ENCODE peak calls at places on chromosomes 5 and 9, in seven cellular contexts. One of them, this sample, is unnamed.

GRCh38 chr5:142323480-142324376 is 1.1 kb downstream of the SPRY4 start:
- DNase-seq in sigmoid colon: peak
- DNase-seq in adipocyte: peak
- DNase-seq in CD4-positive, CD25-positive, alpha-beta regulatory T cell: no peak
- DNase-seq in T-helper 17 cell: no peak
- DNase-seq in activated CD4-positive, alpha-beta memory T cell treated with anti-CD3 and anti-CD28 coated beads, Interleukin-2, amount 10 ng/mL, durations not matched to agents 7 days and 5 days: no peak
- DNase-seq in skeletal muscle cell: no peak
- DNase-seq in this sample: no peak

GRCh38 chr5:17314907-17315471 is 97.6 kb downstream of the BASP1 start:
- DNase-seq in skeletal muscle cell: no peak
- DNase-seq in sigmoid colon: no peak
- DNase-seq in T-helper 17 cell: no peak
- DNase-seq in CD4-positive, CD25-positive, alpha-beta regulatory T cell: no peak
- DNase-seq in activated CD4-positive, alpha-beta memory T cell treated with anti-CD3 and anti-CD28 coated beads, Interleukin-2, amount 10 ng/mL, durations not matched to agents 7 days and 5 days: no peak
- DNase-seq in adipocyte: peak
- DNase-seq in this sample: no peak

GRCh38 chr9:84254972-84255371 is 85.6 kb downstream of the SLC28A3 start:
- DNase-seq in skeletal muscle cell: no peak
- DNase-seq in sigmoid colon: no peak
- DNase-seq in activated CD4-positive, alpha-beta memory T cell treated with anti-CD3 and anti-CD28 coated beads, Interleukin-2, amount 10 ng/mL, durations not matched to agents 7 days and 5 days: no peak
- DNase-seq in adipocyte: no peak
- DNase-seq in CD4-positive, CD25-positive, alpha-beta regulatory T cell: no peak
- DNase-seq in T-helper 17 cell: no peak
- DNase-seq in this sample: no peak

GRCh38 chr5:40376566-40376965 is 303.1 kb upstream of the PTGER4 start:
- DNase-seq in adipocyte: no peak
- DNase-seq in skeletal muscle cell: no peak
- DNase-seq in sigmoid colon: no peak
- DNase-seq in activated CD4-positive, alpha-beta memory T cell treated with anti-CD3 and anti-CD28 coated beads, Interleukin-2, amount 10 ng/mL, durations not matched to agents 7 days and 5 days: no peak
- DNase-seq in T-helper 17 cell: no peak
- DNase-seq in CD4-positive, CD25-positive, alpha-beta regulatory T cell: no peak
- DNase-seq in this sample: no peak

GRCh38 chr5:135386886-135387628 is 12.0 kb downstream of the MACROH2A1 start:
- DNase-seq in T-helper 17 cell: no peak
- DNase-seq in activated CD4-positive, alpha-beta memory T cell treated with anti-CD3 and anti-CD28 coated beads, Interleukin-2, amount 10 ng/mL, durations not matched to agents 7 days and 5 days: no peak
- DNase-seq in adipocyte: peak
- DNase-seq in sigmoid colon: no peak
- DNase-seq in CD4-positive, CD25-positive, alpha-beta regulatory T cell: no peak
- DNase-seq in skeletal muscle cell: peak
- DNase-seq in this sample: no peak

GRCh38 chr9:33860200-33860871 is 43.4 kb downstream of the UBE2R2 start:
- DNase-seq in CD4-positive, CD25-positive, alpha-beta regulatory T cell: no peak
- DNase-seq in skeletal muscle cell: no peak
- DNase-seq in T-helper 17 cell: no peak
- DNase-seq in sigmoid colon: no peak
- DNase-seq in adipocyte: peak
- DNase-seq in activated CD4-positive, alpha-beta memory T cell treated with anti-CD3 and anti-CD28 coated beads, Interleukin-2, amount 10 ng/mL, durations not matched to agents 7 days and 5 days: no peak
- DNase-seq in this sample: no peak

GRCh38 chr9:78298046-78298511 is 1.2 kb downstream of the PSAT1 start:
- DNase-seq in sigmoid colon: no peak
- DNase-seq in T-helper 17 cell: no peak
- DNase-seq in adipocyte: peak
- DNase-seq in skeletal muscle cell: no peak
- DNase-seq in activated CD4-positive, alpha-beta memory T cell treated with anti-CD3 and anti-CD28 coated beads, Interleukin-2, amount 10 ng/mL, durations not matched to agents 7 days and 5 days: no peak
- DNase-seq in CD4-positive, CD25-positive, alpha-beta regulatory T cell: peak
- DNase-seq in this sample: no peak

GRCh38 chr9:114139061-114139460 is 16.3 kb upstream of the COL27A1 start:
- DNase-seq in CD4-positive, CD25-positive, alpha-beta regulatory T cell: no peak
- DNase-seq in adipocyte: no peak
- DNase-seq in T-helper 17 cell: no peak
- DNase-seq in sigmoid colon: no peak
- DNase-seq in activated CD4-positive, alpha-beta memory T cell treated with anti-CD3 and anti-CD28 coated beads, Interleukin-2, amount 10 ng/mL, durations not matched to agents 7 days and 5 days: no peak
- DNase-seq in skeletal muscle cell: no peak
- DNase-seq in this sample: no peak

GRCh38 chr9:70954126-70954525 is 167.3 kb downstream of the TRPM3 start:
- DNase-seq in CD4-positive, CD25-positive, alpha-beta regulatory T cell: no peak
- DNase-seq in adipocyte: peak
- DNase-seq in T-helper 17 cell: no peak
- DNase-seq in activated CD4-positive, alpha-beta memory T cell treated with anti-CD3 and anti-CD28 coated beads, Interleukin-2, amount 10 ng/mL, durations not matched to agents 7 days and 5 days: no peak
- DNase-seq in sigmoid colon: no peak
- DNase-seq in skeletal muscle cell: peak
- DNase-seq in this sample: no peak

GRCh38 chr9:116027511-116027910 is 126.1 kb upstream of the PAPPA start:
- DNase-seq in sigmoid colon: no peak
- DNase-seq in skeletal muscle cell: peak
- DNase-seq in CD4-positive, CD25-positive, alpha-beta regulatory T cell: no peak
- DNase-seq in adipocyte: peak
- DNase-seq in T-helper 17 cell: no peak
- DNase-seq in activated CD4-positive, alpha-beta memory T cell treated with anti-CD3 and anti-CD28 coated beads, Interleukin-2, amount 10 ng/mL, durations not matched to agents 7 days and 5 days: no peak
- DNase-seq in this sample: no peak

GRCh38 chr5:145791866-145792265 is 43.3 kb downstream of the PRELID2 start:
- DNase-seq in adipocyte: no peak
- DNase-seq in sigmoid colon: no peak
- DNase-seq in CD4-positive, CD25-positive, alpha-beta regulatory T cell: no peak
- DNase-seq in T-helper 17 cell: no peak
- DNase-seq in activated CD4-positive, alpha-beta memory T cell treated with anti-CD3 and anti-CD28 coated beads, Interleukin-2, amount 10 ng/mL, durations not matched to agents 7 days and 5 days: no peak
- DNase-seq in skeletal muscle cell: no peak
- DNase-seq in this sample: no peak

GRCh38 chr9:126413470-126414051 is 86.9 kb downstream of the MVB12B start:
- DNase-seq in CD4-positive, CD25-positive, alpha-beta regulatory T cell: no peak
- DNase-seq in sigmoid colon: no peak
- DNase-seq in adipocyte: no peak
- DNase-seq in activated CD4-positive, alpha-beta memory T cell treated with anti-CD3 and anti-CD28 coated beads, Interleukin-2, amount 10 ng/mL, durations not matched to agents 7 days and 5 days: no peak
- DNase-seq in T-helper 17 cell: no peak
- DNase-seq in skeletal muscle cell: no peak
- DNase-seq in this sample: no peak

GRCh38 chr5:83965431-83965830 is 244.8 kb upstream of the HAPLN1 start:
- DNase-seq in adipocyte: no peak
- DNase-seq in T-helper 17 cell: no peak
- DNase-seq in CD4-positive, CD25-positive, alpha-beta regulatory T cell: no peak
- DNase-seq in skeletal muscle cell: no peak
- DNase-seq in sigmoid colon: no peak
- DNase-seq in activated CD4-positive, alpha-beta memory T cell treated with anti-CD3 and anti-CD28 coated beads, Interleukin-2, amount 10 ng/mL, durations not matched to agents 7 days and 5 days: no peak
- DNase-seq in this sample: no peak

GRCh38 chr9:78985084-78985738 is 586.6 kb upstream of the TLE4 start:
- DNase-seq in skeletal muscle cell: peak
- DNase-seq in sigmoid colon: no peak
- DNase-seq in activated CD4-positive, alpha-beta memory T cell treated with anti-CD3 and anti-CD28 coated beads, Interleukin-2, amount 10 ng/mL, durations not matched to agents 7 days and 5 days: no peak
- DNase-seq in T-helper 17 cell: no peak
- DNase-seq in CD4-positive, CD25-positive, alpha-beta regulatory T cell: no peak
- DNase-seq in adipocyte: peak
- DNase-seq in this sample: no peak

GRCh38 chr9:124009835-124010226 is 1.7 kb upstream of the LHX2 start:
- DNase-seq in activated CD4-positive, alpha-beta memory T cell treated with anti-CD3 and anti-CD28 coated beads, Interleukin-2, amount 10 ng/mL, durations not matched to agents 7 days and 5 days: no peak
- DNase-seq in T-helper 17 cell: no peak
- DNase-seq in sigmoid colon: no peak
- DNase-seq in CD4-positive, CD25-positive, alpha-beta regulatory T cell: no peak
- DNase-seq in adipocyte: no peak
- DNase-seq in skeletal muscle cell: no peak
- DNase-seq in this sample: no peak

GRCh38 chr9:93810028-93810971 is 144.9 kb downstream of the BARX1 start:
- DNase-seq in activated CD4-positive, alpha-beta memory T cell treated with anti-CD3 and anti-CD28 coated beads, Interleukin-2, amount 10 ng/mL, durations not matched to agents 7 days and 5 days: no peak
- DNase-seq in sigmoid colon: no peak
- DNase-seq in adipocyte: no peak
- DNase-seq in CD4-positive, CD25-positive, alpha-beta regulatory T cell: no peak
- DNase-seq in skeletal muscle cell: no peak
- DNase-seq in T-helper 17 cell: no peak
- DNase-seq in this sample: peak

GRCh38 chr5:173330151-173330855 is 2.1 kb upstream of the STC2 start:
- DNase-seq in activated CD4-positive, alpha-beta memory T cell treated with anti-CD3 and anti-CD28 coated beads, Interleukin-2, amount 10 ng/mL, durations not matched to agents 7 days and 5 days: no peak
- DNase-seq in adipocyte: no peak
- DNase-seq in skeletal muscle cell: no peak
- DNase-seq in sigmoid colon: no peak
- DNase-seq in T-helper 17 cell: no peak
- DNase-seq in CD4-positive, CD25-positive, alpha-beta regulatory T cell: no peak
- DNase-seq in this sample: no peak

GRCh38 chr9:23577611-23578010 is 248.4 kb downstream of the ELAVL2 start:
- DNase-seq in adipocyte: no peak
- DNase-seq in activated CD4-positive, alpha-beta memory T cell treated with anti-CD3 and anti-CD28 coated beads, Interleukin-2, amount 10 ng/mL, durations not matched to agents 7 days and 5 days: no peak
- DNase-seq in CD4-positive, CD25-positive, alpha-beta regulatory T cell: no peak
- DNase-seq in T-helper 17 cell: no peak
- DNase-seq in skeletal muscle cell: no peak
- DNase-seq in sigmoid colon: no peak
- DNase-seq in this sample: no peak

GRCh38 chr5:180785794-180786221 is 16.8 kb downstream of the MGAT1 start:
- DNase-seq in T-helper 17 cell: no peak
- DNase-seq in CD4-positive, CD25-positive, alpha-beta regulatory T cell: no peak
- DNase-seq in skeletal muscle cell: peak
- DNase-seq in adipocyte: peak
- DNase-seq in sigmoid colon: no peak
- DNase-seq in activated CD4-positive, alpha-beta memory T cell treated with anti-CD3 and anti-CD28 coated beads, Interleukin-2, amount 10 ng/mL, durations not matched to agents 7 days and 5 days: no peak
- DNase-seq in this sample: no peak

GRCh38 chr5:14502291-14502690 is 79.3 kb upstream of the OTULINL start:
- DNase-seq in CD4-positive, CD25-positive, alpha-beta regulatory T cell: no peak
- DNase-seq in activated CD4-positive, alpha-beta memory T cell treated with anti-CD3 and anti-CD28 coated beads, Interleukin-2, amount 10 ng/mL, durations not matched to agents 7 days and 5 days: no peak
- DNase-seq in adipocyte: no peak
- DNase-seq in T-helper 17 cell: no peak
- DNase-seq in sigmoid colon: no peak
- DNase-seq in skeletal muscle cell: no peak
- DNase-seq in this sample: no peak

GRCh38 chr5:178383919-178384814 is 151.6 kb upstream of the PHYKPL start:
- DNase-seq in skeletal muscle cell: no peak
- DNase-seq in activated CD4-positive, alpha-beta memory T cell treated with anti-CD3 and anti-CD28 coated beads, Interleukin-2, amount 10 ng/mL, durations not matched to agents 7 days and 5 days: no peak
- DNase-seq in adipocyte: no peak
- DNase-seq in sigmoid colon: no peak
- DNase-seq in T-helper 17 cell: no peak
- DNase-seq in CD4-positive, CD25-positive, alpha-beta regulatory T cell: no peak
- DNase-seq in this sample: no peak

GRCh38 chr5:88279584-88279983 is 10.9 kb upstream of the TMEM161B start:
- DNase-seq in adipocyte: no peak
- DNase-seq in CD4-positive, CD25-positive, alpha-beta regulatory T cell: no peak
- DNase-seq in activated CD4-positive, alpha-beta memory T cell treated with anti-CD3 and anti-CD28 coated beads, Interleukin-2, amount 10 ng/mL, durations not matched to agents 7 days and 5 days: no peak
- DNase-seq in sigmoid colon: no peak
- DNase-seq in skeletal muscle cell: peak
- DNase-seq in T-helper 17 cell: no peak
- DNase-seq in this sample: no peak

GRCh38 chr9:110995511-110996340 is 42.5 kb downstream of the LPAR1 start:
- DNase-seq in adipocyte: peak
- DNase-seq in sigmoid colon: no peak
- DNase-seq in CD4-positive, CD25-positive, alpha-beta regulatory T cell: no peak
- DNase-seq in T-helper 17 cell: no peak
- DNase-seq in activated CD4-positive, alpha-beta memory T cell treated with anti-CD3 and anti-CD28 coated beads, Interleukin-2, amount 10 ng/mL, durations not matched to agents 7 days and 5 days: no peak
- DNase-seq in skeletal muscle cell: peak
- DNase-seq in this sample: no peak

GRCh38 chr5:157347301-157348048 is 81.6 kb downstream of the CYFIP2 start:
- DNase-seq in T-helper 17 cell: no peak
- DNase-seq in activated CD4-positive, alpha-beta memory T cell treated with anti-CD3 and anti-CD28 coated beads, Interleukin-2, amount 10 ng/mL, durations not matched to agents 7 days and 5 days: no peak
- DNase-seq in skeletal muscle cell: no peak
- DNase-seq in CD4-positive, CD25-positive, alpha-beta regulatory T cell: no peak
- DNase-seq in adipocyte: no peak
- DNase-seq in sigmoid colon: no peak
- DNase-seq in this sample: no peak

GRCh38 chr9:133119461-133120342 is 1.3 kb downstream of the RALGDS start:
- DNase-seq in activated CD4-positive, alpha-beta memory T cell treated with anti-CD3 and anti-CD28 coated beads, Interleukin-2, amount 10 ng/mL, durations not matched to agents 7 days and 5 days: no peak
- DNase-seq in skeletal muscle cell: no peak
- DNase-seq in adipocyte: peak
- DNase-seq in sigmoid colon: peak
- DNase-seq in CD4-positive, CD25-positive, alpha-beta regulatory T cell: no peak
- DNase-seq in T-helper 17 cell: no peak
- DNase-seq in this sample: no peak

GRCh38 chr9:36597412-36598178 is 24.9 kb downstream of the MELK start:
- DNase-seq in adipocyte: peak
- DNase-seq in sigmoid colon: no peak
- DNase-seq in activated CD4-positive, alpha-beta memory T cell treated with anti-CD3 and anti-CD28 coated beads, Interleukin-2, amount 10 ng/mL, durations not matched to agents 7 days and 5 days: no peak
- DNase-seq in T-helper 17 cell: no peak
- DNase-seq in skeletal muscle cell: peak
- DNase-seq in CD4-positive, CD25-positive, alpha-beta regulatory T cell: peak
- DNase-seq in this sample: no peak

GRCh38 chr5:158758666-158759065 is 341.1 kb downstream of the EBF1 start:
- DNase-seq in skeletal muscle cell: no peak
- DNase-seq in T-helper 17 cell: no peak
- DNase-seq in activated CD4-positive, alpha-beta memory T cell treated with anti-CD3 and anti-CD28 coated beads, Interleukin-2, amount 10 ng/mL, durations not matched to agents 7 days and 5 days: no peak
- DNase-seq in sigmoid colon: no peak
- DNase-seq in adipocyte: peak
- DNase-seq in CD4-positive, CD25-positive, alpha-beta regulatory T cell: no peak
- DNase-seq in this sample: no peak

GRCh38 chr9:21095561-21095960 is 17.8 kb upstream of the IFNB1 start:
- DNase-seq in sigmoid colon: no peak
- DNase-seq in CD4-positive, CD25-positive, alpha-beta regulatory T cell: no peak
- DNase-seq in T-helper 17 cell: no peak
- DNase-seq in skeletal muscle cell: no peak
- DNase-seq in activated CD4-positive, alpha-beta memory T cell treated with anti-CD3 and anti-CD28 coated beads, Interleukin-2, amount 10 ng/mL, durations not matched to agents 7 days and 5 days: no peak
- DNase-seq in adipocyte: peak
- DNase-seq in this sample: no peak